ENCODE peak calls at places on chromosomes 4 and X, in four cellular contexts. D is H4; V is thyroid gland; L is activated CD4-positive, alpha-beta T cell treated with anti-CD3 and anti-CD28 coated beads, Interleukin-2, amount 50 U/mL, for 48 hours. A is an unnamed sample.

GRCh38 chr4:122755675-122756074 is 23.2 kb downstream of the BBS12 start:
- DNase-seq in D (no peak), L (no peak), V (no peak), A (no peak)

GRCh38 chr4:140212171-140212570 is 58.2 kb upstream of the MAML3 start:
- DNase-seq in L (no peak), V (no peak), D (no peak), A (no peak)

GRCh38 chr4:70754470-70754869 is 32.7 kb downstream of the RUFY3 start:
- DNase-seq in D (no peak), L (no peak), V (no peak), A (no peak)

GRCh38 chr4:109658871-109659410 is 44.3 kb downstream of the CASP6 start:
- DNase-seq in L (no peak), D (no peak), V (no peak), A (no peak)

GRCh38 chrX:69314436-69315348 is 149.4 kb upstream of the PJA1 start:
- DNase-seq in L (no peak), V (no peak), D (no peak), A (no peak)

GRCh38 chr4:53005149-53005546 is 143.0 kb downstream of the RASL11B start:
- DNase-seq in V (no peak), D (no peak), L (no peak), A (no peak)

GRCh38 chrX:46979340-46979739 is 67.1 kb downstream of the JADE3 start:
- DNase-seq in L (no peak), D (peak), V (no peak), A (no peak)

GRCh38 chr4:76595435-76595834 is 160.4 kb downstream of the SHROOM3 start:
- DNase-seq in V (no peak), L (no peak), D (no peak), A (no peak)

GRCh38 chr4:89657931-89658700 is 178.8 kb downstream of the SNCA start:
- DNase-seq in V (no peak), L (no peak), D (peak), A (no peak)

GRCh38 chr4:31058656-31059055 is 338.5 kb downstream of the PCDH7 start:
- DNase-seq in V (no peak), D (no peak), L (no peak), A (no peak)

GRCh38 chrX:1778817-1779216 is 164.0 kb downstream of the ASMT start:
- DNase-seq in L (no peak), V (no peak), D (no peak), A (no peak)

GRCh38 chr4:5054532-5054931 is 3.3 kb downstream of the STK32B start:
- DNase-seq in D (no peak), L (no peak), V (no peak), A (no peak)

GRCh38 chr4:176077561-176077960 is 11.9 kb downstream of the WDR17 start:
- DNase-seq in L (no peak), D (no peak), V (no peak), A (no peak)

GRCh38 chr4:35608205-35608604 is 636.1 kb downstream of the ARAP2 start:
- DNase-seq in D (no peak), L (no peak), V (no peak), A (no peak)

A was measured in left cardiac atrium.